ENCODE peak calls at places on chromosomes 12 and 14, in ten cellular contexts. Y is tibial artery, Q is PC-9, P is right atrium auricular region, E is omental fat pad, V is right lobe of liver, A is IMR-90, F is A673, O is psoas muscle, X is GM06990. W is an unnamed sample.

GRCh38 chr14:102930753-102931579 is 8.5 kb downstream of the AMN start:
- DNase-seq in P (no peak), V (peak), A (peak), E (no peak), Q (peak), O (peak), X (no peak), F (no peak), Y (no peak), W (peak)

GRCh38 chr14:40368314-40368713 is 936.1 kb upstream of the FBXO33 start:
- DNase-seq in F (no peak), Q (no peak), X (no peak), A (no peak), E (no peak), P (no peak), Y (no peak), V (no peak), O (no peak), W (no peak)

GRCh38 chr12:6351622-6352021 is 9.7 kb upstream of the TNFRSF1A start:
- DNase-seq in V (no peak), P (no peak), O (no peak), A (no peak), Q (no peak), Y (no peak), F (no peak), X (no peak), E (no peak), W (no peak)

GRCh38 chr12:79299447-79300198 is 391.1 kb downstream of the PAWR start:
- DNase-seq in V (no peak), E (no peak), O (no peak), Q (no peak), X (no peak), A (no peak), F (no peak), Y (no peak), P (no peak), W (no peak)

GRCh38 chr12:42162198-42162597 is 17.5 kb upstream of the GXYLT1 start:
- DNase-seq in P (no peak), O (no peak), F (no peak), E (no peak), A (peak), Y (no peak), X (no peak), V (no peak), Q (no peak), W (no peak)

GRCh38 chr14:89427426-89428162 is 10.6 kb upstream of the FOXN3 start:
- DNase-seq in F (no peak), X (no peak), O (no peak), A (no peak), V (peak), Q (no peak), Y (peak), E (no peak), P (no peak), W (no peak)

GRCh38 chr12:131505561-131505960 is 205.3 kb upstream of the SFSWAP start:
- DNase-seq in Q (no peak), X (no peak), Y (no peak), V (no peak), F (no peak), P (peak), O (no peak), A (no peak), E (no peak), W (no peak)

GRCh38 chr12:93167841-93168492 is 209.8 kb upstream of the NUDT4 start:
- DNase-seq in V (no peak), X (peak), A (no peak), Y (no peak), P (no peak), Q (no peak), E (no peak), F (peak), O (no peak), W (no peak)

GRCh38 chr12:89135976-89136634 is 216.2 kb downstream of the DUSP6 start:
- DNase-seq in V (no peak), F (no peak), E (no peak), Q (no peak), A (peak), Y (no peak), O (no peak), P (no peak), X (no peak), W (peak)

GRCh38 chr12:109915171-109916040 is 15.3 kb downstream of the TCHP start:
- DNase-seq in P (no peak), Y (no peak), O (no peak), Q (no peak), V (no peak), X (no peak), A (no peak), E (no peak), F (no peak), W (no peak)

GRCh38 chr14:41548666-41549065 is 58.0 kb upstream of the LRFN5 start:
- DNase-seq in A (peak), Q (no peak), E (no peak), X (no peak), O (no peak), Y (no peak), P (no peak), V (no peak), F (no peak), W (no peak)

GRCh38 chr12:113254298-113254697 is 33.0 kb downstream of the TPCN1 start:
- DNase-seq in F (no peak), A (no peak), P (no peak), Y (no peak), O (no peak), Q (no peak), E (no peak), V (no peak), X (no peak), W (no peak)

GRCh38 chr12:53031616-53032015 is 18.2 kb upstream of the TNS2 start:
- DNase-seq in Q (no peak), A (no peak), V (no peak), O (no peak), P (no peak), F (no peak), Y (no peak), E (no peak), X (no peak), W (no peak)
- TF ChIP-seq CTCF in Q (no peak), A (no peak), V (peak), O (no peak), P (no peak), F (no peak), Y (no peak), E (no peak), X (no peak), W (no peak)

GRCh38 chr14:54814076-54814475 is 88.5 kb downstream of the GCH1 start:
- DNase-seq in X (no peak), Y (no peak), F (peak), O (no peak), Q (no peak), P (no peak), E (no peak), V (no peak), A (no peak), W (peak)
- TF ChIP-seq CTCF in X (peak), Y (no peak), F (peak), O (no peak), Q (peak), P (no peak), E (no peak), V (no peak), A (no peak), W (no peak)

GRCh38 chr12:97140355-97140754 is 233.3 kb downstream of the NEDD1 start:
- DNase-seq in V (no peak), X (no peak), E (no peak), O (no peak), F (no peak), A (no peak), P (no peak), Q (no peak), Y (no peak), W (no peak)

GRCh38 chr12:97132270-97132669 is 225.2 kb downstream of the NEDD1 start:
- DNase-seq in O (no peak), F (no peak), E (no peak), Y (no peak), P (no peak), Q (no peak), V (no peak), A (no peak), X (no peak), W (no peak)

GRCh38 chr12:97131220-97131981 is 224.3 kb downstream of the NEDD1 start:
- DNase-seq in Q (no peak), E (no peak), P (no peak), X (no peak), O (no peak), Y (no peak), A (no peak), F (peak), V (no peak), W (no peak)

GRCh38 chr12:97134495-97134894 is 227.4 kb downstream of the NEDD1 start:
- DNase-seq in A (no peak), P (no peak), X (no peak), F (no peak), O (no peak), E (no peak), Q (no peak), Y (no peak), V (no peak), W (no peak)
- TF ChIP-seq CTCF in A (no peak), P (no peak), X (no peak), F (no peak), O (no peak), E (no peak), Q (peak), Y (no peak), V (no peak), W (no peak)

GRCh38 chr14:60164717-60165546 is at the start of gene DHRS7:
- DNase-seq in O (peak), A (peak), X (peak), P (peak), F (peak), Y (peak), E (no peak), Q (peak), V (peak), W (peak)

GRCh38 chr14:60164404-60164716 is 838 bp downstream of the DHRS7 start:
- DNase-seq in A (no peak), Y (no peak), X (no peak), F (no peak), O (no peak), V (no peak), E (no peak), Q (no peak), P (no peak), W (no peak)

GRCh38 chr14:60163741-60164140 is 1.5 kb downstream of the DHRS7 start:
- DNase-seq in E (no peak), A (no peak), V (no peak), Q (no peak), P (no peak), O (no peak), X (no peak), Y (no peak), F (no peak), W (no peak)

GRCh38 chr14:60166144-60166543 is 946 bp upstream of the DHRS7 start:
- DNase-seq in V (no peak), O (no peak), F (no peak), A (no peak), Q (no peak), P (no peak), E (no peak), Y (no peak), X (no peak), W (no peak)

GRCh38 chr14:60165547-60165876 is 314 bp upstream of the DHRS7 start:
- DNase-seq in Y (no peak), V (no peak), X (no peak), Q (no peak), F (no peak), A (no peak), O (no peak), E (no peak), P (no peak), W (no peak)
- TF ChIP-seq CTCF in Y (no peak), V (no peak), X (peak), Q (no peak), F (peak), A (no peak), O (peak), E (no peak), P (no peak), W (no peak)

GRCh38 chr14:77708749-77709148 is 846 bp downstream of the SLIRP start:
- DNase-seq in X (no peak), Q (no peak), Y (no peak), F (no peak), O (no peak), V (no peak), P (no peak), E (no peak), A (no peak), W (no peak)

GRCh38 chr14:77710364-77710763 is 2.5 kb downstream of the SLIRP start:
- DNase-seq in E (no peak), Y (no peak), P (no peak), F (no peak), Q (no peak), A (no peak), O (no peak), V (no peak), X (no peak), W (no peak)

GRCh38 chr14:77709412-77709811 is 1.5 kb downstream of the SLIRP start:
- DNase-seq in Q (no peak), P (no peak), V (no peak), O (no peak), X (no peak), Y (no peak), F (no peak), A (no peak), E (no peak), W (no peak)

GRCh38 chr14:77707355-77707723 is 484 bp downstream of the ALKBH1 start:
- DNase-seq in X (no peak), E (no peak), Q (peak), A (peak), V (peak), P (no peak), O (no peak), Y (no peak), F (peak), W (peak)

DNA sequence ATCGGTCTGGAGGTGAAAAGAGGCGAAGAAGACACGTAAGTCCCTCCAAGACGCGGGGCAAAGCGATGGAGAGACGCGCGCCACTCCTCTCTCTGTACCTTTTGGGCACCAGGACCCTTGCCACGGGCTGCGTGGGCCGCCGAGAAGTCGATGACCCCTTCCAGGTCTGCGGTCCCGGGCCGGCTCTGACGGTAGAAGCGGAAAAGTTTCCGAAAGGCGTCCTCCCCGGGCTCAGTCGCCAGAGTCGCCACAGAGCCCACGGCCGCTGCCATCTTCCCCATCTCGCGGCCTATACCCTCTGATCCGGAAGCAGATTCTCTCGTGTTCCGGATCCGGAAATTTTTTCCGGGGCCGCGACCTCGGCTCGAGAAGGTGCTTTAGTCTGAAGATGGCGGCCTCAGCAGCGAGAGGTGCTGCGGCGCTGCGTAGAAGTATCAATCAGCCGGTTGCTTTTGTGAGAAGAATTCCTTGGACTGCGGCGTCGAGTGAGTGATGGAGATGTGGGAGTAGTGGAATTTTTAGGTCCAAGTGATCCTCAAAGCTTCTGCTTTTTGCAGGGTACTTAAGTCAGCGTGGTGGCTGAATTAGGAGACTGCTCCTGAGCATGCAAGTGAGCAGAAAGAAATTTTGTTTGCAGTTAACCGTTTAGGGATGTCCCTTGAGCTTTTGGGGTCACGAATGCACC is at the start of the genes ALKBH1 and SLIRP:
- DNase-seq in A (peak), V (peak), Y (peak), Q (peak), P (peak), X (peak), O (peak), E (peak), F (peak), W (peak)
- TF ChIP-seq CTCF in A (no peak), V (no peak), Y (no peak), Q (no peak), P (no peak), X (no peak), O (no peak), E (no peak), F (no peak), W (no peak)

GRCh38 chr12:48934312-48934706 is 9.0 kb upstream of the FKBP11 start:
- DNase-seq in V (no peak), F (peak), X (no peak), P (no peak), O (no peak), Q (no peak), E (no peak), A (no peak), Y (no peak), W (no peak)

GRCh38 chr12:48938805-48939204 is 13.5 kb upstream of the FKBP11 start:
- DNase-seq in F (no peak), X (no peak), O (no peak), Q (no peak), Y (no peak), A (no peak), V (no peak), P (no peak), E (no peak), W (no peak)

GRCh38 chr12:48936379-48936979 is 11.2 kb upstream of the FKBP11 start:
- DNase-seq in P (peak), O (peak), F (peak), E (peak), V (peak), Q (peak), Y (peak), A (peak), X (no peak), W (peak)

GRCh38 chr12:48940181-48940580 is 14.9 kb upstream of the FKBP11 start:
- DNase-seq in Y (no peak), Q (no peak), V (no peak), A (peak), X (no peak), O (no peak), F (no peak), P (no peak), E (no peak), W (no peak)

GRCh38 chr12:48937170-48937569 is 11.9 kb upstream of the FKBP11 start:
- DNase-seq in P (no peak), O (no peak), F (peak), V (no peak), Y (no peak), X (no peak), A (no peak), Q (no peak), E (no peak), W (no peak)
- TF ChIP-seq CTCF in P (no peak), O (no peak), F (peak), V (no peak), Y (no peak), X (peak), A (no peak), Q (no peak), E (no peak), W (no peak)